ENCODE peak calls at places on chromosomes 5 and 9, in seven cellular contexts. E is ovary, Q is HCT116, R is body of pancreas, W is A549, I is sigmoid colon, M is K562. F is an unnamed sample.

GRCh38 chr5:36728697-36729543 is 122.5 kb downstream of the SLC1A3 start:
- DNase-seq in I (no peak), M (peak), Q (no peak), R (peak), W (peak), E (no peak), F (peak)

GRCh38 chr5:116576043-116576713 is 1.6 kb upstream of the SEMA6A start:
- DNase-seq in Q (peak), I (peak), W (peak), E (peak), R (peak), M (peak), F (no peak)

GRCh38 chr9:81317939-81318338 is 371.4 kb downstream of the TLE1 start:
- DNase-seq in I (no peak), W (no peak), M (no peak), R (no peak), E (no peak), Q (no peak), F (no peak)

GRCh38 chr9:127316586-127317383 is 52.2 kb downstream of the GARNL3 start:
- DNase-seq in E (no peak), I (no peak), Q (no peak), R (no peak), W (no peak), M (no peak), F (no peak)

GRCh38 chr5:77987331-77987730 is 211.2 kb upstream of the TBCA start:
- DNase-seq in M (no peak), Q (no peak), W (no peak), I (no peak), E (no peak), R (no peak), F (no peak)

GRCh38 chr5:157253547-157253946 is 12.4 kb upstream of the CYFIP2 start:
- DNase-seq in Q (peak), I (no peak), E (no peak), M (peak), R (peak), W (peak), F (peak)

GRCh38 chr5:156474251-156474650 is 147.3 kb downstream of the SGCD start:
- DNase-seq in R (peak), W (no peak), I (peak), M (no peak), E (peak), Q (no peak), F (no peak)

GRCh38 chr5:124072570-124072969 is 560.6 kb downstream of the CSNK1G3 start:
- DNase-seq in W (no peak), Q (no peak), R (no peak), M (no peak), E (no peak), I (no peak), F (no peak)

GRCh38 chr9:92501671-92502393 is 19.5 kb upstream of the ASPN start:
- DNase-seq in W (peak), R (peak), M (peak), Q (peak), I (peak), E (no peak), F (no peak)

GRCh38 chr5:72468606-72469005 is 38.6 kb downstream of the ZNF366 start:
- DNase-seq in W (no peak), I (no peak), E (no peak), M (peak), Q (no peak), R (no peak), F (no peak)

GRCh38 chr5:131481569-131481968 is 153.5 kb downstream of the RAPGEF6 start:
- DNase-seq in R (no peak), I (no peak), W (no peak), M (peak), E (no peak), Q (no peak), F (no peak)

GRCh38 chr5:1769017-1769640 is 30.5 kb downstream of the MRPL36 start:
- DNase-seq in I (peak), Q (no peak), W (no peak), R (no peak), M (no peak), E (no peak), F (no peak)

GRCh38 chr5:88269222-88269771 is 652 bp upstream of the TMEM161B start:
- DNase-seq in I (no peak), Q (no peak), E (no peak), M (peak), W (no peak), R (peak), F (no peak)

GRCh38 chr5:133932441-133933168 is 35.8 kb downstream of the C5orf15 start:
- DNase-seq in I (no peak), R (no peak), E (no peak), W (no peak), Q (no peak), M (peak), F (no peak)

GRCh38 chr5:126365446-126366198 is 57.6 kb upstream of the GRAMD2B start:
- DNase-seq in E (no peak), M (no peak), R (peak), I (no peak), Q (no peak), W (no peak), F (no peak)

GRCh38 chr5:176863041-176863764 is 35.9 kb downstream of the HK3 start:
- DNase-seq in W (no peak), M (no peak), E (no peak), I (no peak), Q (no peak), R (no peak), F (no peak)

GRCh38 chr9:4301971-4302427 is 2.1 kb upstream of the GLIS3 start:
- DNase-seq in M (no peak), I (peak), E (peak), W (peak), Q (no peak), R (peak), F (peak)

GRCh38 chr9:94175669-94176068 is 83.4 kb upstream of the ZNF169 start:
- DNase-seq in R (no peak), E (no peak), I (no peak), M (no peak), Q (no peak), W (no peak), F (no peak)

GRCh38 chr5:169448826-169449225 is 134.7 kb upstream of the SPDL1 start:
- DNase-seq in W (no peak), E (no peak), Q (no peak), M (no peak), R (no peak), I (no peak), F (no peak)

GRCh38 chr5:133552925-133553525 is 59.3 kb downstream of the FSTL4 start:
- DNase-seq in R (peak), M (peak), W (peak), I (peak), E (no peak), Q (peak), F (peak)

GRCh38 chr9:86298873-86299272 is 16.5 kb upstream of the ISCA1 start:
- DNase-seq in M (no peak), I (no peak), W (no peak), R (no peak), Q (no peak), E (peak), F (no peak)

GRCh38 chr9:37966443-37967271 is 62.7 kb upstream of the SLC25A51 start:
- DNase-seq in Q (no peak), M (no peak), W (no peak), R (peak), E (no peak), I (no peak), F (no peak)

GRCh38 chr5:157259699-157260098 is 6.2 kb upstream of the CYFIP2 start:
- DNase-seq in M (no peak), Q (no peak), E (no peak), R (no peak), W (no peak), I (no peak), F (no peak)

GRCh38 chr5:124651663-124652513 is 94.6 kb downstream of the ZNF608 start:
- DNase-seq in W (peak), M (peak), E (peak), I (peak), R (peak), Q (no peak), F (peak)

GRCh38 chr5:147973086-147973485 is 66.7 kb upstream of the C5orf46 start:
- DNase-seq in E (no peak), Q (no peak), M (no peak), I (no peak), R (no peak), W (no peak), F (no peak)

GRCh38 chr9:89179920-89180667 is 1.5 kb upstream of the SHC3 start:
- DNase-seq in Q (peak), R (peak), W (peak), I (peak), M (peak), E (peak), F (peak)

GRCh38 chr9:89178162-89179120 is at the start of gene SHC3:
- DNase-seq in I (no peak), E (no peak), R (no peak), Q (no peak), M (no peak), W (no peak), F (no peak)

GRCh38 chr9:89177401-89178161 is 1.0 kb downstream of the SHC3 start:
- DNase-seq in E (no peak), M (no peak), R (no peak), W (no peak), Q (no peak), I (no peak), F (no peak)

GRCh38 chr9:89177021-89177400 is 1.6 kb downstream of the SHC3 start:
- DNase-seq in I (no peak), M (no peak), W (no peak), Q (no peak), R (no peak), E (no peak), F (no peak)

GRCh38 chr9:89179535-89179919 is 909 bp upstream of the SHC3 start:
- DNase-seq in R (no peak), Q (no peak), W (peak), E (no peak), M (no peak), I (no peak), F (no peak)
- H3K27ac ChIP-seq in R (peak), Q (peak), W (peak), E (no peak), M (no peak), I (peak), F (peak)

DNA sequence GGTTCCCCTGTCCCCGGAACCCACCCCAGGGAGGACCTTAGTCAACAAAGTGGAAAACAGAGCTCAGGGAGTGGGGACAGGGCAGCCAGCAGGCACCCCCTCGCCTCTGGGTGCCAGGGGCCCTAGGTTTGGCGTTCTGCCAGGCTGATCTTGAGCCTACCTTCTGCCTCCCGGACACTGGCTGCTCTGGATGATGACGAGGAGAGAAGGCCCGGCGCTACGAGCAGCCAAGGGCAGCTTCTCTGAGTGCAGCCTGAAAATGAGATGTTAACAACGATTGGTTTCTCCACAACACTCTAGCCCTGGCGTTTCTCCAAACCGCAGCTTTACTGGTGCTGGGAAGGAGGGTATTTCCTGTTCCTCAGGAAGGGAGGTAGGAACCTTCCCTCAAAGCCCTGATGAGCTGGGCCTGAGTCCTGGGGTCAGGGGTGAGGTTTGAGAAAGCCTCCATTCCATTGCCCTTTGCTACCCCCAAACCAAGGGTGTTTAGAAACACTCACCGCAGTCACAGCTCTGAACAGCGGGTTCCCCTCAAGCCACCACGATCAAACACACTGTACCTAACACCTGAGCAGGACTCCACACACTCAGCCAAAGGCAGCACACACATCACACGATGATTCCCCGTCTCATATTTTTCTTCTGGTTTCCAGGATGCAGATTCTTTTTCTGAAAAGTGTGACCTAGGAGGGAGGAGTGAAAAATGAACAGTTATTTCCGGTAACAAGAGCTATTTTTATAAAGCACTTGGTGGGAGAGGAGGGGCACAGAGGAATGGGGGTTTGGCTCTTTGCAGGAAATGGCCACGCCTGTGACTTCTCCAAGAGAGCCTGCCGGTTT is at the start of gene STING1:
- DNase-seq in Q (peak), W (no peak), R (peak), M (peak), I (peak), E (peak), F (peak)
- TF ChIP-seq CTCF in Q (no peak), W (no peak), R (no peak), M (no peak), I (no peak), E (no peak), F (no peak)

GRCh38 chr5:14153932-14154646 is 10.9 kb downstream of the TRIO start:
- DNase-seq in W (peak), Q (no peak), E (no peak), I (peak), M (no peak), R (peak), F (peak)
- TF ChIP-seq POLR2A in W (no peak), Q (no peak), E (no peak), I (no peak), M (no peak), R (no peak), F (no peak)

GRCh38 chr9:130263601-130264413 is 1.8 kb upstream of the HMCN2 start:
- DNase-seq in I (peak), Q (peak), W (no peak), E (no peak), R (no peak), M (no peak), F (no peak)
- H3K27ac ChIP-seq in I (peak), Q (no peak), W (no peak), E (no peak), R (no peak), M (no peak), F (no peak)

GRCh38 chr9:129040113-129040643 is 3.8 kb downstream of the MIGA2 start:
- DNase-seq in M (peak), Q (no peak), R (no peak), W (no peak), E (no peak), I (no peak), F (no peak)
- TF ChIP-seq CTCF in M (no peak), Q (no peak), R (no peak), W (no peak), E (no peak), I (no peak), F (no peak)

GRCh38 chr9:100028201-100028784 is 70.5 kb downstream of the ERP44 start:
- DNase-seq in I (peak), W (peak), M (peak), R (peak), E (peak), Q (peak), F (peak)

GRCh38 chr9:100027543-100027942 is 71.3 kb downstream of the ERP44 start:
- DNase-seq in W (no peak), I (no peak), E (no peak), R (no peak), Q (no peak), M (no peak), F (no peak)

GRCh38 chr9:100029246-100029645 is 69.6 kb downstream of the ERP44 start:
- DNase-seq in W (no peak), Q (no peak), R (no peak), M (no peak), I (no peak), E (no peak), F (no peak)

GRCh38 chr9:100033877-100034551 is 64.8 kb downstream of the ERP44 start:
- DNase-seq in E (no peak), W (no peak), I (no peak), Q (no peak), R (no peak), M (peak), F (no peak)

GRCh38 chr9:100030548-100030947 is 68.3 kb downstream of the ERP44 start:
- DNase-seq in I (no peak), E (no peak), W (no peak), Q (no peak), R (no peak), M (no peak), F (no peak)
- TF ChIP-seq POLR2A in I (no peak), E (no peak), W (no peak), Q (no peak), R (no peak), M (no peak), F (no peak)